ENCODE peak calls at places on chromosomes 6 and 20, in ten cellular contexts. D, G, I, N, Y, T, O, U, Z and R are unnamed samples.

GRCh38 chr20:18055261-18055660 is 2.5 kb downstream of the OVOL2 start:
- DNase-seq in N (no peak), I (no peak), T (no peak), O (no peak), Z (no peak), Y (no peak), D (no peak), U (no peak), G (no peak), R (no peak)

GRCh38 chr6:111781055-111781708 is 92.1 kb downstream of the FYN start:
- DNase-seq in O (no peak), D (no peak), I (no peak), G (peak; percentile 43), Y (no peak), N (no peak), T (no peak), U (no peak), Z (no peak), R (no peak)

GRCh38 chr20:62936996-62937352 is 973 bp upstream of the GID8 start:
- DNase-seq in Z (peak; percentile 51), Y (no peak), G (no peak), I (peak; percentile 69), N (no peak), T (no peak), O (no peak), U (no peak), D (no peak), R (peak; percentile 50)

GRCh38 chr20:43727980-43728590 is 1.3 kb upstream of the GTSF1L start:
- DNase-seq in U (no peak), Y (no peak), I (no peak), G (no peak), D (no peak), O (no peak), T (no peak), Z (peak; percentile 63), N (no peak), R (no peak)

GRCh38 chr20:11168026-11168425 is 494.2 kb upstream of the JAG1 start:
- DNase-seq in Z (peak; percentile 42), I (no peak), N (no peak), G (no peak), U (no peak), D (no peak), T (no peak), O (no peak), Y (no peak), R (no peak)

GRCh38 chr20:46357030-46357514 is 48.8 kb upstream of the CDH22 start:
- DNase-seq in Y (no peak), G (no peak), D (no peak), T (no peak), N (no peak), O (no peak), Z (no peak), I (no peak), U (no peak), R (no peak)

GRCh38 chr6:5998236-5998635 is 8.5 kb downstream of the NRN1 start:
- DNase-seq in Y (no peak), O (no peak), D (no peak), I (no peak), T (no peak), U (no peak), Z (no peak), G (no peak), N (no peak), R (no peak)

GRCh38 chr6:135493218-135493961 is 4.2 kb downstream of the AHI1 start:
- DNase-seq in T (no peak), D (no peak), Z (peak; percentile 69), I (peak; percentile 26), N (no peak), O (no peak), Y (no peak), G (no peak), U (no peak), R (no peak)

GRCh38 chr6:75472885-75473284 is 20.7 kb downstream of the FILIP1 start:
- DNase-seq in U (no peak), I (no peak), O (no peak), Y (no peak), D (no peak), T (no peak), N (no peak), G (no peak), Z (no peak), R (no peak)

GRCh38 chr6:52352239-52353008 is 9.5 kb upstream of the PAQR8 start:
- DNase-seq in T (peak; percentile 78), G (peak; percentile 85), Z (peak; percentile 99), I (peak; percentile 78), N (no peak), Y (peak; percentile 94), U (no peak), O (no peak), D (no peak), R (peak; percentile 99)

GRCh38 chr20:33352258-33353012 is 48.9 kb downstream of the CDK5RAP1 start:
- DNase-seq in G (no peak), Y (no peak), O (no peak), I (no peak), N (no peak), Z (no peak), D (no peak), U (no peak), T (no peak), R (no peak)

GRCh38 chr6:162964703-162965140 is 236.9 kb downstream of the PACRG start:
- DNase-seq in I (peak; percentile 48), Y (peak; percentile 4), N (no peak), D (no peak), G (peak; percentile 100), T (peak; percentile 92), O (no peak), U (peak; percentile 60), Z (peak; percentile 76), R (peak; percentile 71)

GRCh38 chr6:79812195-79812594 is 135.2 kb downstream of the ELOVL4 start:
- DNase-seq in N (no peak), I (no peak), O (no peak), U (no peak), D (no peak), Y (no peak), Z (no peak), G (no peak), T (no peak), R (no peak)

GRCh38 chr6:119544325-119545150 is 195.0 kb upstream of the MAN1A1 start:
- DNase-seq in I (no peak), N (no peak), T (no peak), D (no peak), Z (no peak), Y (no peak), U (no peak), G (no peak), O (no peak), R (no peak)